ENCODE peak calls at places on chromosomes 4 and X, in ten cellular contexts. One of them, this sample, is unnamed.

GRCh38 chr4:94419956-94420355 is 31.8 kb upstream of the PDLIM5 start:
- DNase-seq in heart left ventricle: no peak
- DNase-seq in suprapubic skin: no peak
- DNase-seq in tibial nerve: no peak
- DNase-seq in EH: peak
- DNase-seq in AG09309: no peak
- DNase-seq in HT1080: peak
- DNase-seq in A549: no peak
- DNase-seq in AG10803: peak
- DNase-seq in activated T-helper 1 cell treated with Interleukin-2 at 50 U/mL for 16 hours: no peak
- DNase-seq in this sample: no peak

GRCh38 chr4:771464-771863 is 54.5 kb downstream of the CPLX1 start:
- DNase-seq in tibial nerve: no peak
- DNase-seq in suprapubic skin: no peak
- DNase-seq in EH: no peak
- DNase-seq in HT1080: no peak
- DNase-seq in A549: no peak
- DNase-seq in activated T-helper 1 cell treated with Interleukin-2 at 50 U/mL for 16 hours: no peak
- DNase-seq in AG09309: no peak
- DNase-seq in AG10803: no peak
- DNase-seq in heart left ventricle: peak
- DNase-seq in this sample: no peak

GRCh38 chr4:110638347-110638746 is 15.5 kb upstream of the PITX2 start:
- DNase-seq in AG10803: no peak
- DNase-seq in activated T-helper 1 cell treated with Interleukin-2 at 50 U/mL for 16 hours: no peak
- DNase-seq in tibial nerve: no peak
- DNase-seq in heart left ventricle: no peak
- DNase-seq in HT1080: no peak
- DNase-seq in A549: no peak
- DNase-seq in suprapubic skin: no peak
- DNase-seq in AG09309: no peak
- DNase-seq in EH: no peak
- DNase-seq in this sample: no peak

GRCh38 chr4:150782311-150782710 is 200.4 kb downstream of the MAB21L2 start:
- DNase-seq in AG10803: no peak
- DNase-seq in activated T-helper 1 cell treated with Interleukin-2 at 50 U/mL for 16 hours: no peak
- DNase-seq in tibial nerve: no peak
- DNase-seq in A549: no peak
- DNase-seq in EH: peak
- DNase-seq in suprapubic skin: no peak
- DNase-seq in HT1080: peak
- DNase-seq in AG09309: no peak
- DNase-seq in heart left ventricle: no peak
- DNase-seq in this sample: no peak

GRCh38 chr4:70280567-70280966 is 38.2 kb downstream of the CSN3 start:
- DNase-seq in A549: no peak
- DNase-seq in suprapubic skin: no peak
- DNase-seq in HT1080: no peak
- DNase-seq in AG09309: no peak
- DNase-seq in AG10803: no peak
- DNase-seq in EH: no peak
- DNase-seq in heart left ventricle: no peak
- DNase-seq in tibial nerve: no peak
- DNase-seq in activated T-helper 1 cell treated with Interleukin-2 at 50 U/mL for 16 hours: no peak
- DNase-seq in this sample: no peak

GRCh38 chr4:3518941-3519340 is 13.3 kb downstream of the LRPAP1 start:
- DNase-seq in A549: no peak
- DNase-seq in suprapubic skin: no peak
- DNase-seq in AG09309: no peak
- DNase-seq in heart left ventricle: peak
- DNase-seq in activated T-helper 1 cell treated with Interleukin-2 at 50 U/mL for 16 hours: no peak
- DNase-seq in HT1080: no peak
- DNase-seq in EH: no peak
- DNase-seq in tibial nerve: no peak
- DNase-seq in AG10803: no peak
- DNase-seq in this sample: no peak

GRCh38 chr4:127140306-127140705 is 492.5 kb upstream of the INTU start:
- DNase-seq in tibial nerve: no peak
- DNase-seq in EH: peak
- DNase-seq in activated T-helper 1 cell treated with Interleukin-2 at 50 U/mL for 16 hours: no peak
- DNase-seq in HT1080: peak
- DNase-seq in A549: peak
- DNase-seq in AG09309: no peak
- DNase-seq in suprapubic skin: no peak
- DNase-seq in AG10803: peak
- DNase-seq in heart left ventricle: no peak
- DNase-seq in this sample: no peak

GRCh38 chrX:151488677-151489076 is 74.8 kb upstream of the PASD1 start:
- DNase-seq in AG09309: no peak
- DNase-seq in A549: peak
- DNase-seq in EH: peak
- DNase-seq in heart left ventricle: no peak
- DNase-seq in activated T-helper 1 cell treated with Interleukin-2 at 50 U/mL for 16 hours: no peak
- DNase-seq in HT1080: peak
- DNase-seq in suprapubic skin: no peak
- DNase-seq in tibial nerve: no peak
- DNase-seq in AG10803: no peak
- DNase-seq in this sample: no peak

GRCh38 chr4:8433181-8433580 is 7.3 kb downstream of the ACOX3 start:
- DNase-seq in tibial nerve: no peak
- DNase-seq in AG10803: no peak
- DNase-seq in heart left ventricle: no peak
- DNase-seq in A549: no peak
- DNase-seq in HT1080: no peak
- DNase-seq in AG09309: no peak
- DNase-seq in suprapubic skin: no peak
- DNase-seq in activated T-helper 1 cell treated with Interleukin-2 at 50 U/mL for 16 hours: no peak
- DNase-seq in EH: no peak
- DNase-seq in this sample: no peak

GRCh38 chrX:40468033-40468979 is 112.5 kb upstream of the ATP6AP2 start:
- DNase-seq in EH: peak
- DNase-seq in AG09309: no peak
- DNase-seq in suprapubic skin: no peak
- DNase-seq in AG10803: peak
- DNase-seq in HT1080: peak
- DNase-seq in tibial nerve: peak
- DNase-seq in heart left ventricle: peak
- DNase-seq in A549: peak
- DNase-seq in activated T-helper 1 cell treated with Interleukin-2 at 50 U/mL for 16 hours: no peak
- DNase-seq in this sample: no peak

GRCh38 chr4:73844352-73844751 is 7.9 kb downstream of the CXCL6 start:
- DNase-seq in AG09309: peak
- DNase-seq in A549: no peak
- DNase-seq in activated T-helper 1 cell treated with Interleukin-2 at 50 U/mL for 16 hours: no peak
- DNase-seq in tibial nerve: no peak
- DNase-seq in EH: peak
- DNase-seq in suprapubic skin: no peak
- DNase-seq in HT1080: peak
- DNase-seq in AG10803: peak
- DNase-seq in heart left ventricle: no peak
- DNase-seq in this sample: no peak

GRCh38 chr4:16692493-16692892 is 206.0 kb downstream of the LDB2 start:
- DNase-seq in activated T-helper 1 cell treated with Interleukin-2 at 50 U/mL for 16 hours: no peak
- DNase-seq in HT1080: no peak
- DNase-seq in A549: no peak
- DNase-seq in tibial nerve: no peak
- DNase-seq in AG09309: peak
- DNase-seq in suprapubic skin: no peak
- DNase-seq in AG10803: no peak
- DNase-seq in heart left ventricle: no peak
- DNase-seq in EH: peak
- DNase-seq in this sample: no peak

GRCh38 chrX:52422884-52423283 is 54.1 kb downstream of the XAGE2 start:
- DNase-seq in activated T-helper 1 cell treated with Interleukin-2 at 50 U/mL for 16 hours: no peak
- DNase-seq in AG10803: peak
- DNase-seq in A549: no peak
- DNase-seq in HT1080: no peak
- DNase-seq in AG09309: peak
- DNase-seq in EH: peak
- DNase-seq in tibial nerve: no peak
- DNase-seq in suprapubic skin: no peak
- DNase-seq in heart left ventricle: no peak
- DNase-seq in this sample: peak

GRCh38 chrX:100447563-100448397 is 37.7 kb upstream of the PCDH19 start:
- DNase-seq in heart left ventricle: peak
- DNase-seq in suprapubic skin: no peak
- DNase-seq in EH: peak
- DNase-seq in activated T-helper 1 cell treated with Interleukin-2 at 50 U/mL for 16 hours: no peak
- DNase-seq in AG10803: peak
- DNase-seq in A549: peak
- DNase-seq in AG09309: no peak
- DNase-seq in HT1080: peak
- DNase-seq in tibial nerve: peak
- DNase-seq in this sample: no peak

GRCh38 chr4:111556141-111556781 is 589.0 kb upstream of the FAM241A start:
- DNase-seq in suprapubic skin: no peak
- DNase-seq in AG10803: peak
- DNase-seq in AG09309: peak
- DNase-seq in heart left ventricle: no peak
- DNase-seq in A549: no peak
- DNase-seq in tibial nerve: no peak
- DNase-seq in activated T-helper 1 cell treated with Interleukin-2 at 50 U/mL for 16 hours: no peak
- DNase-seq in HT1080: no peak
- DNase-seq in EH: peak
- DNase-seq in this sample: peak

GRCh38 chrX:42751573-42751972 is 26.4 kb downstream of the PPP1R2C start:
- DNase-seq in HT1080: no peak
- DNase-seq in AG09309: no peak
- DNase-seq in heart left ventricle: no peak
- DNase-seq in tibial nerve: no peak
- DNase-seq in AG10803: peak
- DNase-seq in activated T-helper 1 cell treated with Interleukin-2 at 50 U/mL for 16 hours: no peak
- DNase-seq in A549: no peak
- DNase-seq in suprapubic skin: no peak
- DNase-seq in EH: peak
- DNase-seq in this sample: no peak

GRCh38 chr4:69322055-69322454 is 41.8 kb downstream of the UGT2B28 start:
- DNase-seq in AG10803: no peak
- DNase-seq in A549: no peak
- DNase-seq in activated T-helper 1 cell treated with Interleukin-2 at 50 U/mL for 16 hours: no peak
- DNase-seq in AG09309: no peak
- DNase-seq in EH: no peak
- DNase-seq in HT1080: peak
- DNase-seq in suprapubic skin: no peak
- DNase-seq in tibial nerve: no peak
- DNase-seq in heart left ventricle: no peak
- DNase-seq in this sample: no peak

GRCh38 chr4:98615991-98616390 is 42.4 kb downstream of the TSPAN5 start:
- DNase-seq in HT1080: no peak
- DNase-seq in heart left ventricle: no peak
- DNase-seq in AG10803: no peak
- DNase-seq in A549: no peak
- DNase-seq in activated T-helper 1 cell treated with Interleukin-2 at 50 U/mL for 16 hours: no peak
- DNase-seq in AG09309: no peak
- DNase-seq in EH: no peak
- DNase-seq in tibial nerve: no peak
- DNase-seq in suprapubic skin: no peak
- DNase-seq in this sample: no peak

GRCh38 chr4:124907881-124908280 is 195.3 kb upstream of the ANKRD50 start:
- DNase-seq in AG10803: peak
- DNase-seq in heart left ventricle: no peak
- DNase-seq in tibial nerve: no peak
- DNase-seq in HT1080: peak
- DNase-seq in suprapubic skin: no peak
- DNase-seq in A549: no peak
- DNase-seq in EH: peak
- DNase-seq in activated T-helper 1 cell treated with Interleukin-2 at 50 U/mL for 16 hours: no peak
- DNase-seq in AG09309: peak
- DNase-seq in this sample: peak

GRCh38 chr4:26420438-26420837 is 69.8 kb downstream of the CCKAR start:
- DNase-seq in A549: no peak
- DNase-seq in activated T-helper 1 cell treated with Interleukin-2 at 50 U/mL for 16 hours: no peak
- DNase-seq in AG10803: no peak
- DNase-seq in EH: peak
- DNase-seq in HT1080: no peak
- DNase-seq in AG09309: no peak
- DNase-seq in heart left ventricle: no peak
- DNase-seq in tibial nerve: no peak
- DNase-seq in suprapubic skin: no peak
- DNase-seq in this sample: no peak

GRCh38 chrX:24334473-24334872 is 20.6 kb upstream of the SUPT20HL2 start:
- DNase-seq in tibial nerve: no peak
- DNase-seq in suprapubic skin: no peak
- DNase-seq in EH: peak
- DNase-seq in heart left ventricle: no peak
- DNase-seq in AG10803: no peak
- DNase-seq in AG09309: no peak
- DNase-seq in HT1080: peak
- DNase-seq in A549: no peak
- DNase-seq in activated T-helper 1 cell treated with Interleukin-2 at 50 U/mL for 16 hours: no peak
- DNase-seq in this sample: no peak

GRCh38 chr4:28278676-28279075 is 1418.0 kb downstream of the STIM2 start:
- DNase-seq in HT1080: no peak
- DNase-seq in A549: no peak
- DNase-seq in heart left ventricle: no peak
- DNase-seq in activated T-helper 1 cell treated with Interleukin-2 at 50 U/mL for 16 hours: no peak
- DNase-seq in tibial nerve: no peak
- DNase-seq in EH: no peak
- DNase-seq in AG09309: no peak
- DNase-seq in suprapubic skin: no peak
- DNase-seq in AG10803: no peak
- DNase-seq in this sample: no peak

GRCh38 chr4:121771869-121772268 is 6.9 kb upstream of the SMIM43 start:
- DNase-seq in EH: no peak
- DNase-seq in A549: no peak
- DNase-seq in AG10803: no peak
- DNase-seq in heart left ventricle: no peak
- DNase-seq in activated T-helper 1 cell treated with Interleukin-2 at 50 U/mL for 16 hours: no peak
- DNase-seq in suprapubic skin: no peak
- DNase-seq in tibial nerve: no peak
- DNase-seq in HT1080: no peak
- DNase-seq in AG09309: no peak
- DNase-seq in this sample: no peak

GRCh38 chrX:26914232-26914631 is 548.9 kb downstream of the PPP4R3C start:
- DNase-seq in tibial nerve: no peak
- DNase-seq in A549: no peak
- DNase-seq in AG10803: no peak
- DNase-seq in EH: no peak
- DNase-seq in suprapubic skin: no peak
- DNase-seq in AG09309: no peak
- DNase-seq in activated T-helper 1 cell treated with Interleukin-2 at 50 U/mL for 16 hours: no peak
- DNase-seq in HT1080: peak
- DNase-seq in heart left ventricle: no peak
- DNase-seq in this sample: no peak